ENCODE peak calls at places on chromosomes 2 and 18, in ten cellular contexts. Z is NCI-H1048; I is effector CD4-positive, alpha-beta T cell; H is type B pancreatic cell; E is stimulated activated CD4-positive, alpha-beta T cell treated with anti-CD3 and anti-CD28 coated beads, Interleukin-4, amount 100 ng/mL, for 24 hours; W is activated naive CD4-positive, alpha-beta T cell treated with anti-CD3 and anti-CD28 coated beads, Interleukin-2, amount 10 ng/mL, durations not matched to agents 7 days and 5 days; J is RWPE1; R is GM13976; G is cardiac muscle cell; L is HEK293T. N is an unnamed sample.

GRCh38 chr2:40384714-40385113 is 67.2 kb downstream of the SLC8A1 start:
- DNase-seq in Z (no peak), I (no peak), H (no peak), E (no peak), W (no peak), J (peak), R (no peak), G (no peak), L (no peak), N (no peak)

GRCh38 chr2:102304711-102305591 is 6.4 kb upstream of the IL1RL1 start:
- DNase-seq in Z (no peak), I (no peak), H (no peak), E (peak), W (no peak), J (no peak), R (no peak), G (peak), L (no peak), N (no peak)

GRCh38 chr2:48114256-48114655 is 208.0 kb upstream of the FBXO11 start:
- DNase-seq in Z (no peak), I (no peak), H (no peak), E (peak), W (peak), J (peak), R (peak), G (no peak), L (no peak), N (no peak)

GRCh38 chr2:40224321-40224720 is 227.6 kb downstream of the SLC8A1 start:
- DNase-seq in Z (no peak), I (no peak), H (no peak), E (no peak), W (no peak), J (no peak), R (no peak), G (no peak), L (no peak), N (no peak)

GRCh38 chr2:60948161-60948560 is 66.8 kb downstream of the REL start:
- DNase-seq in Z (no peak), I (no peak), H (no peak), E (no peak), W (no peak), J (no peak), R (no peak), G (no peak), L (no peak), N (no peak)

GRCh38 chr2:80469428-80469827 is 164.9 kb upstream of the LRRTM1 start:
- DNase-seq in Z (no peak), I (no peak), H (no peak), E (no peak), W (no peak), J (no peak), R (no peak), G (no peak), L (no peak), N (no peak)

GRCh38 chr18:59549797-59550516 is 147.3 kb downstream of the CCBE1 start:
- DNase-seq in Z (no peak), I (no peak), H (no peak), E (no peak), W (no peak), J (no peak), R (no peak), G (no peak), L (no peak), N (no peak)

GRCh38 chr2:112869258-112869842 is 32.8 kb upstream of the IL1B start:
- DNase-seq in Z (peak), I (no peak), H (no peak), E (peak), W (peak), J (peak), R (no peak), G (peak), L (peak), N (no peak)